ENCODE peak calls at places on chromosomes 11 and 22, in eight cellular contexts. P, S, B, E, C, V, H and A are unnamed samples. For H3K4me1, the result is how much of the 10 kb centered on the place peaks cover.

GRCh38 chr22:22094514-22094913 is 111.9 kb upstream of the TOP3B start:
- DNase-seq in P (no peak), S (no peak), B (no peak), E (no peak), C (no peak), V (no peak), H (no peak), A (no peak)

GRCh38 chr11:132576706-132577105 is 955.6 kb downstream of the OPCML start:
- DNase-seq in P (no peak), S (no peak), B (no peak), E (no peak), C (peak), V (no peak), H (no peak), A (no peak)

GRCh38 chr22:41237707-41238569 is 2.8 kb downstream of the CHADL start:
- DNase-seq in P (no peak), S (peak), B (peak), E (peak), C (no peak), V (no peak), H (peak), A (peak)

GRCh38 chr22:48491451-48491941 is 1336.2 kb downstream of the BRD1 start:
- DNase-seq in P (no peak), S (no peak), B (no peak), E (no peak), C (no peak), V (peak), H (no peak), A (no peak)

GRCh38 chr11:32466279-32466915 is 31.1 kb upstream of the WT1 start:
- DNase-seq in P (no peak), S (no peak), B (no peak), E (no peak), C (no peak), V (no peak), H (no peak), A (no peak)

GRCh38 chr11:65891180-65892136 is 985 bp downstream of the CCDC85B start:
- DNase-seq in P (no peak), S (peak), B (peak), E (no peak), C (no peak), V (peak), H (no peak), A (no peak)

GRCh38 chr11:8034604-8035224 is 46.3 kb upstream of the TUB start:
- DNase-seq in P (no peak), S (no peak), B (no peak), E (peak), C (no peak), V (no peak), H (no peak), A (no peak)

GRCh38 chr22:46830001-46830715 is 67.7 kb downstream of the TBC1D22A start:
- DNase-seq in P (no peak), S (peak), B (no peak), E (no peak), C (no peak), V (peak), H (peak), A (no peak)

GRCh38 chr11:61004037-61004641 is 32.7 kb downstream of the CD6 start:
- DNase-seq in P (no peak), S (no peak), B (no peak), E (no peak), C (no peak), V (no peak), H (no peak), A (peak)

GRCh38 chr11:16879690-16880089 is 134.5 kb downstream of the PLEKHA7 start:
- DNase-seq in P (no peak), S (no peak), B (no peak), E (no peak), C (no peak), V (no peak), H (no peak), A (no peak)

GRCh38 chr22:42229455-42230149 is 40.9 kb downstream of the TCF20 start:
- DNase-seq in P (no peak), S (no peak), B (no peak), E (peak), C (no peak), V (no peak), H (no peak), A (no peak)

GRCh38 chr11:79119491-79120284 is 321.1 kb downstream of the TENM4 start:
- DNase-seq in P (no peak), S (no peak), B (no peak), E (no peak), C (no peak), V (no peak), H (no peak), A (no peak)

GRCh38 chr22:46742576-46743221 is 4.6 kb upstream of the CERK start:
- DNase-seq in P (no peak), S (no peak), B (no peak), E (no peak), C (no peak), V (peak), H (peak), A (no peak)

GRCh38 chr11:130849215-130849568 is 67.1 kb downstream of the SNX19 start:
- DNase-seq in P (no peak), S (no peak), B (no peak), E (no peak), C (no peak), V (no peak), H (no peak), A (no peak)

GRCh38 chr22:26606611-26607010 is 11.2 kb downstream of the CRYBB1 start:
- DNase-seq in P (no peak), S (no peak), B (no peak), E (no peak), C (no peak), V (peak), H (no peak), A (no peak)

GRCh38 chr11:6658647-6659046 is 3.0 kb upstream of the DCHS1 start:
- DNase-seq in P (no peak), S (no peak), B (no peak), E (no peak), C (no peak), V (no peak), H (no peak), A (no peak)

GRCh38 chr22:46110215-46110614 is 40.1 kb upstream of the PPARA start:
- DNase-seq in P (no peak), S (no peak), B (no peak), E (no peak), C (no peak), V (no peak), H (no peak), A (no peak)

GRCh38 chr11:6251120-6251733 is 8.4 kb upstream of the CCKBR start:
- DNase-seq in P (peak), S (peak), B (no peak), E (peak), C (peak), V (peak), H (peak), A (peak)

GRCh38 chr11:131580466-131580865 is 210.1 kb downstream of the NTM start:
- DNase-seq in P (no peak), S (no peak), B (no peak), E (no peak), C (no peak), V (no peak), H (no peak), A (no peak)

GRCh38 chr11:33719587-33719986 is 16.6 kb downstream of the CD59 start:
- DNase-seq in P (no peak), S (no peak), B (no peak), E (no peak), C (no peak), V (no peak), H (no peak), A (no peak)

GRCh38 chr22:20549232-20549841 is 41.9 kb downstream of the MED15 start:
- DNase-seq in P (no peak), S (no peak), B (peak), E (no peak), C (no peak), V (no peak), H (no peak), A (peak)

GRCh38 chr22:25839755-25840154 is 97.8 kb downstream of the MYO18B start:
- DNase-seq in P (no peak), S (no peak), B (no peak), E (no peak), C (no peak), V (no peak), H (no peak), A (no peak)

DNA sequence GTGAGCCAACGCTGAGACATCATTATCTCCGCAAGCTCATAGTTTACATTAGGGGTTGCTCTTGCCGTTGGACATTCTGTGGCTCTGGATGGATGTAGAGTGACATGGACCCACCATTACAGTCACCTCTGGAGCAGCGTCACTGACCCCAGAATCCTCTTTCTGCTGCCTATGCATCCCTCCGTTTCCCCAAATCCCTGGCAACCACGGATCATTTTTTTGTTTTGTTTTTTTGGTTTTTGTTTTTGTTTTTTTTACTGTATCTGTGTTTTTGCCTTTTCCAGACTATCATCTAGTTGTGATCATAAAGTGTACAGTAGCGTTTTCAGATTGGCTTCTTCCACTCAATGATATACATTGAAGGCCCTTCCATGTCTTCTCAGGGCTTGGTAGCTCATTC is 4.0 kb downstream of the PARVB start:
- DNase-seq in P (no peak), S (no peak), B (no peak), E (no peak), C (no peak), V (no peak), H (no peak), A (no peak)
- H3K4me1 ChIP-seq in P (under half), S (half or more), B (under half), E (under half), C (under half), V (under half), H (under half), A (under half)

DNA sequence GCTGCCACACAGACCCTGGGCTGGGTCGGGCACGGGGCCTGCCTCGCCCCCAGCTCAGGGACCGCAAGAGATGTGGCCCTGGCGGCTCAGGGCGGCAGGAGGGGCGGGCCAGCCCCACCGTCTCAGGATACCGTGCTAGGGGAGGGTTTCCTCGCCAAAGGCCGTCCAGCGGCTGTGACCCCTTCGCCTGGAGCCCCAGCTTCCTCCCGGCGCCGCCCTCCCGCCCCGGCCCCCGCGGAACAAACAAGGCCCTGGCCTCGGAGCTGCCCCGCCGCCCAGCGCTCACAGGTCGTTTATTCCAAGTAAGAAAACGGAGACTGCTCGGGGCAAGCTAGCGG is 543 bp upstream of the AP2A2 start:
- DNase-seq in P (no peak), S (peak), B (no peak), E (no peak), C (no peak), V (no peak), H (peak), A (no peak)
- H3K4me3 ChIP-seq in P (peak), S (peak), B (peak), E (peak), C (peak), V (peak), H (peak), A (no peak)

GRCh38 chr11:63560506-63561179 is 2.5 kb downstream of the PLAAT2 start:
- DNase-seq in P (no peak), S (peak), B (no peak), E (peak), C (no peak), V (no peak), H (peak), A (no peak)

GRCh38 chr11:63554901-63555218 is 8.3 kb downstream of the PLAAT2 start:
- DNase-seq in P (no peak), S (no peak), B (no peak), E (peak), C (no peak), V (no peak), H (no peak), A (no peak)

GRCh38 chr11:63556404-63556803 is 6.8 kb downstream of the PLAAT2 start:
- DNase-seq in P (no peak), S (no peak), B (no peak), E (peak), C (no peak), V (no peak), H (no peak), A (no peak)

GRCh38 chr11:63558459-63559157 is 4.6 kb downstream of the PLAAT2 start:
- DNase-seq in P (no peak), S (no peak), B (no peak), E (no peak), C (no peak), V (no peak), H (no peak), A (no peak)

GRCh38 chr11:63557548-63557947 is 5.6 kb downstream of the PLAAT2 start:
- DNase-seq in P (no peak), S (no peak), B (no peak), E (no peak), C (no peak), V (no peak), H (no peak), A (no peak)
- H3K27ac ChIP-seq in P (no peak), S (no peak), B (no peak), E (no peak), C (no peak), V (no peak), H (no peak), A (no peak)

DNA sequence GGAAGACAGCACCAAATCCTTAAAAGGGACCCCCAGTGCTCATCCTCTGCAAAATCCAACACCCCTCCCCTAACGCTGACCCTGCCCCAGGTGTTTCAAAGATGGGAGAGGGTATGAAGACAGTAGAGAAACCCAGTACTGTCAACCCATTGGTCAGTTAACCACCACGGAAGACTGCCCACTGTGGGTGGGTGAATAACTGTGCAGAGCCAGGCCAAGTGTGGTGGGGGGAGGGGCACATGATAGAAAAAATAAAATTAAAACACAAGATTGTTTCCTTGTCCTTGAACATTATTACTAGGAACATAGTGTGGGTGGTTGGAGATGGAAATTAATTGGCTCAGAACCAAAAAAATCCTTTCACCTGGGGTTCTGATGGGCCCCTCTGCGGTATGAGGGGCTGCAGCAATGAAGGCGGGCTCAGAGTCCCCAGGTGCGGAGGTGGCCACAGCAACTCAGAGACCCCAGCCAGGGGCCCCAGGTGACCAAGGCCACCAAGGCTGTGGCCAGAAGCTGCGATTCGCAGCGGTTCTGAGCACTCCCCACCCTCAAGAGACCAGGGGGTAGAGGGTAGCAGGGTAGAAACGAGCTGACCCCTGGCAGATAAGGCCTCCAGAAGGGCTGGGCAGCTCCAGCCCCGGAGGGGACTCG is 1.1 kb downstream of the TNKS1BP1 start:
- DNase-seq in P (no peak), S (no peak), B (no peak), E (no peak), C (no peak), V (peak), H (no peak), A (no peak)
- H3K4me1 ChIP-seq in P (under half), S (half or more), B (under half), E (under half), C (under half), V (under half), H (half or more), A (under half)

DNA sequence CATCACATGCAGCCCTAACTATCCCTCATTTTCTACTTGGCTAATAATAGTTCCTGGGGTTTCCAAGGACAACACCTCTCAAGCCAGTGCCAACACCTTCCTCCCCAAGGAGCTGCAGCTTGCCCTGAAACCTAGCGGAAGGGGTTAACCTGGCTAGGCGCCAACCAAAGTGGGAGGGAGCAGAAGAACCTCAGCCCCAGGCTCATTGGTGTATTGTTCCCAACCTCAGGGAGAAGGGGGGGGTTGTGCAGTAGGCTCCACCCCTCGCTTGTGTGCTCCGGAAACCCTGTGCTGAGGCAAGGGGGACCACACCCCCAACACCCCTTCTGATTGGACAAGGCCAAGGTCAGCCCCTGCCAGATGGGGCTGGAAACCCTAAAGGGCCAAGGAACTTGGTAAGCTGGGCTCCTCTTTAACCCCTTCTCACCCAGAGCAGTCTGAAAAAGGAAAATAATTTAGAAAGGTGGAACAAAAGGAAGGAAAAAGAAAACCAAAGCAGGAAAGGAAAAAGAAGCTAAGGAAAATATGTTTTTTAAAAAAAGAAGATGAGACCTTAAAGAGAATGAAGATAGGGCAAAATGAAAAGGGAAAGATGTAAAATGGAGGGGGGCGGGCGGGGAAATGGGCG is 2.5 kb downstream of the MTA2 start:
- DNase-seq in P (no peak), S (peak), B (peak), E (peak), C (peak), V (peak), H (peak), A (peak)
- H3K4me3 ChIP-seq in P (peak), S (peak), B (peak), E (no peak), C (no peak), V (peak), H (peak), A (peak)

DNA sequence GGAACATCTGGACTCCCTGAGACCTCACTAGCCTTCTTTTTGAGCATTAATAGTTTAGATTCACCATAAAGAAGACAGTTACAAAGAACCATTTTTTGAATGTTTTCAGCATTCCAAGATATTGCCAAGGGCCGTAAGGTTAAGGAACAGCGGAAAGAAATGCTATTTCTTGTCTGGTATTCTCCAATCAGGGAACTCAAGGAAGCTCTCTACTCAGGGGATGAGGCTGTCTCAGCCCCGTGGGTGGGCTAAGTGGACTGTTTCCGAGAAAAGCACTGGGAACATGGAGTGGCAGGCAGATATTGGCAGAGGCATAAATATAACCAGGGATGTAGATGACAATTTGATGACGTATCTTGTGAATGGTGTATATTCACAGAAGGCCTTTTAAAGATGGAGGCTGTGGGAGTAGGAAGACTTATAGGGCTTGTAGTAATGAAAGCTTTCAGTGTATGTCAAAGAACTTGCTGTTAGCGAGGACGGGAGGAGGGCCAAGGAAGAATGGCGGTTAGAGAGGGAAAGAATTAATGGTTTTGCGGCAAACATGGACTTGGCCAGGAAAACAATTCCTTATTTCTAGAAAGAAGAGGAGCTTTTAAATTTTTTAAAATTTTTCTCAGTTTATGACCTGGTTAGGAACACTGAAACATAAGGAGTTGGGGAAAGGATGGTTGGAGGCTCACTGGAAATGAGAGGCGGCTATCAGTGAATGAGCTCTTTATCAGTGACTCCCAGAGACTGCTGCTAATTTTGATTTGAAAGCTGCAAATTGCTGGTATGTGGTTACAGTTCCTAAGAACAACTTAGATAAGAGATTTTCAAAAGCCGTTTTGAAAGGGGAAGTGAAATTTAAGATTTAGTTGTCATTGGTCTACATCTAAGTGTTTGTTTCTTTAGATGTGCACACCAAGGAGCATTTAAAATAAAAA is 64.6 kb downstream of the ST3GAL4 start:
- DNase-seq in P (no peak), S (no peak), B (no peak), E (no peak), C (no peak), V (no peak), H (no peak), A (no peak)
- H3K27ac ChIP-seq in P (no peak), S (peak), B (peak), E (no peak), C (no peak), V (no peak), H (peak), A (no peak)